ENCODE peak calls at places on chromosomes 13 and 19, in six cellular contexts. One of them, this sample, is unnamed.

GRCh38 chr19:850221-850978 is 1.7 kb upstream of the ELANE start:
- DNase-seq in fibroblast of pulmonary artery: peak
- DNase-seq in ascending aorta: peak
- DNase-seq in cardiac muscle cell: peak
- DNase-seq in HCT116: no peak
- DNase-seq in brain microvascular endothelial cell: peak
- DNase-seq in this sample: no peak

GRCh38 chr19:51311388-51312257 is at the start of gene IGLON5:
- DNase-seq in fibroblast of pulmonary artery: no peak
- DNase-seq in brain microvascular endothelial cell: no peak
- DNase-seq in ascending aorta: no peak
- DNase-seq in cardiac muscle cell: no peak
- DNase-seq in HCT116: no peak
- DNase-seq in this sample: no peak

GRCh38 chr19:21483589-21484170 is 21.7 kb upstream of the ZNF429 start:
- DNase-seq in fibroblast of pulmonary artery: peak
- DNase-seq in brain microvascular endothelial cell: no peak
- DNase-seq in ascending aorta: no peak
- DNase-seq in cardiac muscle cell: peak
- DNase-seq in HCT116: no peak
- DNase-seq in this sample: peak

GRCh38 chr13:21152251-21152899 is 24.0 kb downstream of the SKA3 start:
- DNase-seq in HCT116: no peak
- DNase-seq in cardiac muscle cell: no peak
- DNase-seq in ascending aorta: no peak
- DNase-seq in brain microvascular endothelial cell: no peak
- DNase-seq in fibroblast of pulmonary artery: no peak
- DNase-seq in this sample: no peak

GRCh38 chr13:20359335-20359734 is 127.2 kb upstream of the GJB6 start:
- DNase-seq in HCT116: peak
- DNase-seq in cardiac muscle cell: peak
- DNase-seq in ascending aorta: no peak
- DNase-seq in fibroblast of pulmonary artery: peak
- DNase-seq in brain microvascular endothelial cell: peak
- DNase-seq in this sample: no peak

GRCh38 chr13:108495686-108496363 is 133.6 kb upstream of the MYO16 start:
- DNase-seq in brain microvascular endothelial cell: peak
- DNase-seq in fibroblast of pulmonary artery: no peak
- DNase-seq in HCT116: no peak
- DNase-seq in ascending aorta: no peak
- DNase-seq in cardiac muscle cell: peak
- DNase-seq in this sample: no peak

GRCh38 chr19:6099633-6100032 is 10.7 kb downstream of the RFX2 start:
- DNase-seq in fibroblast of pulmonary artery: no peak
- DNase-seq in brain microvascular endothelial cell: no peak
- DNase-seq in cardiac muscle cell: no peak
- DNase-seq in ascending aorta: no peak
- DNase-seq in HCT116: no peak
- DNase-seq in this sample: no peak

GRCh38 chr13:97339019-97339988 is 94.7 kb upstream of the RAP2A start:
- DNase-seq in fibroblast of pulmonary artery: peak
- DNase-seq in brain microvascular endothelial cell: peak
- DNase-seq in HCT116: no peak
- DNase-seq in cardiac muscle cell: peak
- DNase-seq in ascending aorta: no peak
- DNase-seq in this sample: no peak

GRCh38 chr13:39516140-39516539 is 86.9 kb downstream of the LHFPL6 start:
- DNase-seq in HCT116: no peak
- DNase-seq in ascending aorta: no peak
- DNase-seq in brain microvascular endothelial cell: no peak
- DNase-seq in cardiac muscle cell: no peak
- DNase-seq in fibroblast of pulmonary artery: no peak
- DNase-seq in this sample: no peak

GRCh38 chr13:26011996-26012688 is 39.7 kb downstream of the SHISA2 start:
- DNase-seq in brain microvascular endothelial cell: no peak
- DNase-seq in HCT116: no peak
- DNase-seq in cardiac muscle cell: peak
- DNase-seq in ascending aorta: no peak
- DNase-seq in fibroblast of pulmonary artery: peak
- DNase-seq in this sample: no peak

GRCh38 chr13:45280751-45281634 is 60.0 kb downstream of the TPT1 start:
- DNase-seq in brain microvascular endothelial cell: peak
- DNase-seq in cardiac muscle cell: peak
- DNase-seq in fibroblast of pulmonary artery: peak
- DNase-seq in ascending aorta: no peak
- DNase-seq in HCT116: peak
- DNase-seq in this sample: peak

GRCh38 chr13:114078501-114079451 is 53.6 kb downstream of the RASA3 start:
- DNase-seq in ascending aorta: no peak
- DNase-seq in fibroblast of pulmonary artery: peak
- DNase-seq in cardiac muscle cell: peak
- DNase-seq in HCT116: no peak
- DNase-seq in brain microvascular endothelial cell: peak
- DNase-seq in this sample: no peak

GRCh38 chr19:55418185-55418584 is 10.6 kb upstream of the UBE2S start:
- DNase-seq in fibroblast of pulmonary artery: peak
- DNase-seq in cardiac muscle cell: peak
- DNase-seq in HCT116: peak
- DNase-seq in brain microvascular endothelial cell: peak
- DNase-seq in ascending aorta: no peak
- DNase-seq in this sample: no peak

GRCh38 chr13:30711375-30711774 is 24.0 kb upstream of the ALOX5AP start:
- DNase-seq in ascending aorta: no peak
- DNase-seq in cardiac muscle cell: peak
- DNase-seq in brain microvascular endothelial cell: peak
- DNase-seq in fibroblast of pulmonary artery: peak
- DNase-seq in HCT116: no peak
- DNase-seq in this sample: no peak

GRCh38 chr19:19262190-19263057 is 10.7 kb downstream of the TM6SF2 start:
- DNase-seq in fibroblast of pulmonary artery: no peak
- DNase-seq in brain microvascular endothelial cell: no peak
- DNase-seq in ascending aorta: no peak
- DNase-seq in HCT116: no peak
- DNase-seq in cardiac muscle cell: no peak
- DNase-seq in this sample: no peak

GRCh38 chr13:104810242-104810641 is 1725.2 kb downstream of the EFNB2 start:
- DNase-seq in fibroblast of pulmonary artery: no peak
- DNase-seq in cardiac muscle cell: no peak
- DNase-seq in HCT116: no peak
- DNase-seq in brain microvascular endothelial cell: no peak
- DNase-seq in ascending aorta: no peak
- DNase-seq in this sample: no peak

GRCh38 chr19:38455031-38455430 is 21.5 kb downstream of the RYR1 start:
- DNase-seq in cardiac muscle cell: peak
- DNase-seq in brain microvascular endothelial cell: peak
- DNase-seq in HCT116: no peak
- DNase-seq in fibroblast of pulmonary artery: peak
- DNase-seq in ascending aorta: no peak
- DNase-seq in this sample: no peak

GRCh38 chr19:645912-646797 is 6.5 kb downstream of the FGF22 start:
- DNase-seq in ascending aorta: no peak
- DNase-seq in brain microvascular endothelial cell: no peak
- DNase-seq in fibroblast of pulmonary artery: no peak
- DNase-seq in cardiac muscle cell: no peak
- DNase-seq in HCT116: no peak
- DNase-seq in this sample: no peak

GRCh38 chr13:46846736-46847135 is 49.8 kb upstream of the ESD start:
- DNase-seq in HCT116: no peak
- DNase-seq in brain microvascular endothelial cell: no peak
- DNase-seq in cardiac muscle cell: no peak
- DNase-seq in ascending aorta: no peak
- DNase-seq in fibroblast of pulmonary artery: no peak
- DNase-seq in this sample: no peak

GRCh38 chr19:11196406-11197287 is 698 bp downstream of the KANK2 start:
- DNase-seq in brain microvascular endothelial cell: no peak
- DNase-seq in cardiac muscle cell: peak
- DNase-seq in fibroblast of pulmonary artery: peak
- DNase-seq in HCT116: no peak
- DNase-seq in ascending aorta: no peak
- DNase-seq in this sample: no peak

GRCh38 chr13:67650471-67650870 is 420.3 kb upstream of the PCDH9 start:
- DNase-seq in HCT116: no peak
- DNase-seq in ascending aorta: no peak
- DNase-seq in fibroblast of pulmonary artery: no peak
- DNase-seq in brain microvascular endothelial cell: no peak
- DNase-seq in cardiac muscle cell: no peak
- DNase-seq in this sample: no peak

GRCh38 chr19:3609779-3610719 is 3.4 kb upstream of the TBXA2R start:
- DNase-seq in brain microvascular endothelial cell: no peak
- DNase-seq in cardiac muscle cell: no peak
- DNase-seq in HCT116: no peak
- DNase-seq in fibroblast of pulmonary artery: no peak
- DNase-seq in ascending aorta: no peak
- DNase-seq in this sample: no peak

GRCh38 chr13:41420146-41420545 is 37.2 kb upstream of the RGCC start:
- DNase-seq in fibroblast of pulmonary artery: no peak
- DNase-seq in HCT116: no peak
- DNase-seq in cardiac muscle cell: no peak
- DNase-seq in brain microvascular endothelial cell: no peak
- DNase-seq in ascending aorta: no peak
- DNase-seq in this sample: no peak

GRCh38 chr13:95620498-95621140 is 23.9 kb downstream of the DZIP1 start:
- DNase-seq in HCT116: no peak
- DNase-seq in cardiac muscle cell: no peak
- DNase-seq in fibroblast of pulmonary artery: no peak
- DNase-seq in brain microvascular endothelial cell: no peak
- DNase-seq in ascending aorta: no peak
- DNase-seq in this sample: no peak

GRCh38 chr13:29959086-29959485 is 108.7 kb upstream of the UBL3 start:
- DNase-seq in brain microvascular endothelial cell: no peak
- DNase-seq in cardiac muscle cell: no peak
- DNase-seq in fibroblast of pulmonary artery: no peak
- DNase-seq in ascending aorta: no peak
- DNase-seq in HCT116: no peak
- DNase-seq in this sample: no peak

GRCh38 chr13:26473571-26474230 is 83.8 kb upstream of the WASF3 start:
- DNase-seq in fibroblast of pulmonary artery: no peak
- DNase-seq in ascending aorta: no peak
- DNase-seq in HCT116: no peak
- DNase-seq in cardiac muscle cell: no peak
- DNase-seq in brain microvascular endothelial cell: no peak
- DNase-seq in this sample: no peak

GRCh38 chr13:108194435-108194936 is 20.9 kb downstream of the LIG4 start:
- DNase-seq in brain microvascular endothelial cell: no peak
- DNase-seq in ascending aorta: no peak
- DNase-seq in cardiac muscle cell: no peak
- DNase-seq in fibroblast of pulmonary artery: no peak
- DNase-seq in HCT116: no peak
- DNase-seq in this sample: no peak

GRCh38 chr13:104773775-104774174 is 1707.6 kb upstream of the SLC10A2 start:
- DNase-seq in HCT116: peak
- DNase-seq in brain microvascular endothelial cell: peak
- DNase-seq in cardiac muscle cell: peak
- DNase-seq in ascending aorta: no peak
- DNase-seq in fibroblast of pulmonary artery: peak
- DNase-seq in this sample: no peak

GRCh38 chr19:2455481-2456300 is 1.1 kb downstream of the LMNB2 start:
- DNase-seq in brain microvascular endothelial cell: no peak
- DNase-seq in HCT116: no peak
- DNase-seq in cardiac muscle cell: peak
- DNase-seq in ascending aorta: no peak
- DNase-seq in fibroblast of pulmonary artery: no peak
- DNase-seq in this sample: peak

GRCh38 chr13:36343766-36344165 is 2.4 kb downstream of the SPART start:
- DNase-seq in fibroblast of pulmonary artery: no peak
- DNase-seq in cardiac muscle cell: no peak
- DNase-seq in ascending aorta: no peak
- DNase-seq in HCT116: no peak
- DNase-seq in brain microvascular endothelial cell: no peak
- DNase-seq in this sample: no peak
- H3K4me3 ChIP-seq in fibroblast of pulmonary artery: peak
- H3K4me3 ChIP-seq in cardiac muscle cell: no peak
- H3K4me3 ChIP-seq in ascending aorta: peak
- H3K4me3 ChIP-seq in HCT116: no peak
- H3K4me3 ChIP-seq in brain microvascular endothelial cell: no peak
- H3K4me3 ChIP-seq in this sample: no peak

DNA sequence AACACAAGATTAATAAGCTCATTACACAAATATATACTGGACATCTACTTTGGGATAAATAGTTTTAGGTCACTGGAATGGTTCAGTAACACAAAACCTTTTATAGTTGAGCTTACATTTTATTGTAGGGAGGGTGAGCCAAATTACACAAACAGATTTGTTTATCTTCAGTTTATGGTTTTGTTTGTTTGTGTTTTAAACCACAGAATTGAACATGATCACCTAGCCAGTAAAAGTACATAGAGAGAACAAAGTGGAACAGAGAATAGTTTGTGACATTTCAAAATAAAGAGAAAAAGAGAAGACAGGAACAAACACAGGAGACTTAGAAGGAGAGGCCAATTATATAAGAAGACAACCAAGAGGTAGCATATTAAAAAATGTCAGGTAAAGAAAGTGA is 1930.2 kb upstream of the PCDH20 start:
- DNase-seq in brain microvascular endothelial cell: no peak
- DNase-seq in HCT116: no peak
- DNase-seq in ascending aorta: no peak
- DNase-seq in fibroblast of pulmonary artery: no peak
- DNase-seq in cardiac muscle cell: no peak
- DNase-seq in this sample: no peak
- H3K4me3 ChIP-seq in brain microvascular endothelial cell: no peak
- H3K4me3 ChIP-seq in HCT116: no peak
- H3K4me3 ChIP-seq in ascending aorta: no peak
- H3K4me3 ChIP-seq in fibroblast of pulmonary artery: no peak
- H3K4me3 ChIP-seq in cardiac muscle cell: no peak
- H3K4me3 ChIP-seq in this sample: no peak

GRCh38 chr13:87138856-87139255 is 532.3 kb upstream of the SLITRK5 start:
- DNase-seq in HCT116: no peak
- DNase-seq in cardiac muscle cell: no peak
- DNase-seq in ascending aorta: no peak
- DNase-seq in brain microvascular endothelial cell: no peak
- DNase-seq in fibroblast of pulmonary artery: no peak
- DNase-seq in this sample: no peak
- H3K4me3 ChIP-seq in HCT116: no peak
- H3K4me3 ChIP-seq in cardiac muscle cell: no peak
- H3K4me3 ChIP-seq in ascending aorta: no peak
- H3K4me3 ChIP-seq in brain microvascular endothelial cell: no peak
- H3K4me3 ChIP-seq in fibroblast of pulmonary artery: no peak
- H3K4me3 ChIP-seq in this sample: no peak

GRCh38 chr13:106795847-106796246 is 227.9 kb upstream of the ARGLU1 start:
- DNase-seq in ascending aorta: no peak
- DNase-seq in cardiac muscle cell: peak
- DNase-seq in fibroblast of pulmonary artery: peak
- DNase-seq in brain microvascular endothelial cell: peak
- DNase-seq in HCT116: no peak
- DNase-seq in this sample: no peak
- H3K4me3 ChIP-seq in ascending aorta: no peak
- H3K4me3 ChIP-seq in cardiac muscle cell: no peak
- H3K4me3 ChIP-seq in fibroblast of pulmonary artery: peak
- H3K4me3 ChIP-seq in brain microvascular endothelial cell: peak
- H3K4me3 ChIP-seq in HCT116: no peak
- H3K4me3 ChIP-seq in this sample: no peak